ENCODE peak calls at places on chromosomes 2 and 18, in eight cellular contexts. One of them, this sample, is unnamed.

GRCh38 chr18:58287626-58288289 is 243.7 kb downstream of the NEDD4L start:
- DNase-seq in spleen: no peak
- DNase-seq in HCT116: no peak
- DNase-seq in transverse colon: peak
- DNase-seq in stomach: peak
- DNase-seq in K562: no peak
- DNase-seq in sigmoid colon: no peak
- DNase-seq in HepG2: peak
- DNase-seq in this sample: no peak

GRCh38 chr18:57585846-57586242 is 658 bp downstream of the FECH start:
- DNase-seq in K562: no peak
- DNase-seq in HCT116: no peak
- DNase-seq in sigmoid colon: no peak
- DNase-seq in stomach: no peak
- DNase-seq in transverse colon: no peak
- DNase-seq in spleen: no peak
- DNase-seq in HepG2: no peak
- DNase-seq in this sample: no peak

GRCh38 chr2:9966491-9967022 is 15.1 kb downstream of the GRHL1 start:
- DNase-seq in HepG2: no peak
- DNase-seq in K562: no peak
- DNase-seq in spleen: no peak
- DNase-seq in transverse colon: no peak
- DNase-seq in stomach: no peak
- DNase-seq in HCT116: no peak
- DNase-seq in sigmoid colon: no peak
- DNase-seq in this sample: no peak

GRCh38 chr18:13626544-13626908 is 99.8 kb downstream of the FAM210A start:
- DNase-seq in sigmoid colon: no peak
- DNase-seq in stomach: no peak
- DNase-seq in spleen: no peak
- DNase-seq in HepG2: no peak
- DNase-seq in HCT116: no peak
- DNase-seq in transverse colon: no peak
- DNase-seq in K562: no peak
- DNase-seq in this sample: no peak

GRCh38 chr18:8238507-8238906 is 370.7 kb upstream of the RAB12 start:
- DNase-seq in HepG2: peak
- DNase-seq in spleen: no peak
- DNase-seq in stomach: no peak
- DNase-seq in K562: no peak
- DNase-seq in sigmoid colon: no peak
- DNase-seq in transverse colon: no peak
- DNase-seq in HCT116: no peak
- DNase-seq in this sample: no peak

GRCh38 chr2:172613035-172613434 is 57.1 kb downstream of the PDK1 start:
- DNase-seq in transverse colon: no peak
- DNase-seq in sigmoid colon: no peak
- DNase-seq in spleen: no peak
- DNase-seq in K562: peak
- DNase-seq in stomach: no peak
- DNase-seq in HCT116: no peak
- DNase-seq in HepG2: no peak
- DNase-seq in this sample: no peak

GRCh38 chr2:42100696-42101585 is 53.1 kb downstream of the PKDCC start:
- DNase-seq in HCT116: no peak
- DNase-seq in K562: no peak
- DNase-seq in sigmoid colon: peak
- DNase-seq in stomach: peak
- DNase-seq in HepG2: no peak
- DNase-seq in spleen: peak
- DNase-seq in transverse colon: peak
- DNase-seq in this sample: peak

GRCh38 chr2:156325671-156326385 is 6.7 kb downstream of the NR4A2 start:
- DNase-seq in spleen: no peak
- DNase-seq in HCT116: no peak
- DNase-seq in transverse colon: no peak
- DNase-seq in HepG2: no peak
- DNase-seq in K562: no peak
- DNase-seq in sigmoid colon: no peak
- DNase-seq in stomach: no peak
- DNase-seq in this sample: no peak

GRCh38 chr2:177242136-177242987 is 22.2 kb downstream of the NFE2L2 start:
- DNase-seq in HCT116: peak
- DNase-seq in spleen: no peak
- DNase-seq in stomach: no peak
- DNase-seq in sigmoid colon: peak
- DNase-seq in K562: peak
- DNase-seq in transverse colon: no peak
- DNase-seq in HepG2: peak
- DNase-seq in this sample: no peak

GRCh38 chr2:109736177-109736827 is 57.8 kb upstream of the RGPD5 start:
- DNase-seq in spleen: peak
- DNase-seq in K562: peak
- DNase-seq in sigmoid colon: peak
- DNase-seq in transverse colon: peak
- DNase-seq in HepG2: peak
- DNase-seq in stomach: peak
- DNase-seq in HCT116: peak
- DNase-seq in this sample: peak

GRCh38 chr2:71505086-71505769 is 51.9 kb downstream of the DYSF start:
- DNase-seq in transverse colon: no peak
- DNase-seq in spleen: peak
- DNase-seq in K562: peak
- DNase-seq in HCT116: no peak
- DNase-seq in stomach: no peak
- DNase-seq in sigmoid colon: peak
- DNase-seq in HepG2: no peak
- DNase-seq in this sample: no peak

GRCh38 chr2:184611221-184612085 is 13.1 kb downstream of the ZNF804A start:
- DNase-seq in sigmoid colon: no peak
- DNase-seq in K562: no peak
- DNase-seq in spleen: no peak
- DNase-seq in transverse colon: no peak
- DNase-seq in HepG2: no peak
- DNase-seq in stomach: no peak
- DNase-seq in HCT116: peak
- DNase-seq in this sample: no peak

GRCh38 chr2:46073540-46074018 is 223.6 kb upstream of the EPAS1 start:
- DNase-seq in HCT116: peak
- DNase-seq in spleen: no peak
- DNase-seq in sigmoid colon: peak
- DNase-seq in stomach: no peak
- DNase-seq in HepG2: peak
- DNase-seq in transverse colon: no peak
- DNase-seq in K562: no peak
- DNase-seq in this sample: no peak

DNA sequence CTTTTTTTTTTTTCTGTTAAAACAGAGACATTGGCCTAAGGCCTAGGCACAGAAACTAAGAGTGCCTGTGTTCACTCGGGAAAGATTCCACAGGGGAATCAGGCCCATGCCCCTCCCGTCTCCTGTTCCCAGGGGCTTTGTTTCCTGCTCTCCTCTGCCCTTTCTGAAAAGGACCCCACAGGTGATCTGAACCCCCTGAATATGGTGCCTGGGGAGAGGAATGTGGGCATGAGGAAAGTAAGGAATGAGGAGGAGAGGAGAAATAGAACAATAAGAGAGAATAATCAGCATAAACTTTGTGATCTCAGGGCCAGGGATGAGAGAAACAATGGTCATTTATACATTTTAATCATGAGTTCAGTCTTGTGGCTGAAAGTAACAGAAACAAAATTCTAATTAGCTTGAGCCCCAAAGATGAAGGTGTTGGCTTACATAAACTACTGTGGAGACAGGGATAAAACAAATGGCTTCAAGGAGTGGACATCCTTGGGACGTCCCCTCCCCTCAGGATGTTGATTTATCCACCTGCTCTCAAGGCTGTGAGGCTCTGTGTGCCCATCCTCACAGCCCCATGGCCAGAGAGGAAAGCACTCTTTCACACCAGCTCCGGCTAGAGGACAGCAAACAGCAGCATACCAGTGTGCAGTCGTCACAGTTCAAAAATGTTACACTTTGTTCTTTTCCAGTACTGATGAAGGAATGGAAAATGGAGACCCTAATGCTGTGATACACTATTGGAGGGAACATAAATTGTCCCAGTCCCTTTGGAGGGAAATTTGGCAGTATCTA is 46.4 kb upstream of the MRPL33 start:
- DNase-seq in K562: no peak
- DNase-seq in transverse colon: no peak
- DNase-seq in sigmoid colon: no peak
- DNase-seq in stomach: no peak
- DNase-seq in HepG2: peak
- DNase-seq in spleen: no peak
- DNase-seq in HCT116: no peak
- DNase-seq in this sample: no peak
- TF ChIP-seq POLR2A in K562: no peak
- TF ChIP-seq POLR2A in transverse colon: no peak
- TF ChIP-seq POLR2A in sigmoid colon: no peak
- TF ChIP-seq POLR2A in stomach: no peak
- TF ChIP-seq POLR2A in HepG2: peak
- TF ChIP-seq POLR2A in spleen: no peak
- TF ChIP-seq POLR2A in HCT116: no peak
- TF ChIP-seq POLR2A in this sample: no peak

GRCh38 chr18:61820842-61821241 is 72.0 kb downstream of the RNF152 start:
- DNase-seq in spleen: no peak
- DNase-seq in sigmoid colon: no peak
- DNase-seq in HepG2: no peak
- DNase-seq in stomach: no peak
- DNase-seq in K562: no peak
- DNase-seq in HCT116: no peak
- DNase-seq in transverse colon: no peak
- DNase-seq in this sample: no peak

GRCh38 chr18:61821748-61822147 is 71.1 kb downstream of the RNF152 start:
- DNase-seq in K562: no peak
- DNase-seq in spleen: no peak
- DNase-seq in stomach: no peak
- DNase-seq in HepG2: no peak
- DNase-seq in HCT116: no peak
- DNase-seq in sigmoid colon: no peak
- DNase-seq in transverse colon: no peak
- DNase-seq in this sample: no peak

GRCh38 chr18:61817086-61817485 is 75.7 kb downstream of the RNF152 start:
- DNase-seq in transverse colon: no peak
- DNase-seq in sigmoid colon: no peak
- DNase-seq in K562: no peak
- DNase-seq in HepG2: no peak
- DNase-seq in stomach: no peak
- DNase-seq in spleen: no peak
- DNase-seq in HCT116: no peak
- DNase-seq in this sample: no peak

GRCh38 chr18:61816071-61816470 is 76.7 kb downstream of the RNF152 start:
- DNase-seq in HCT116: no peak
- DNase-seq in spleen: no peak
- DNase-seq in K562: no peak
- DNase-seq in stomach: no peak
- DNase-seq in sigmoid colon: no peak
- DNase-seq in HepG2: no peak
- DNase-seq in transverse colon: no peak
- DNase-seq in this sample: no peak
- TF ChIP-seq POLR2AphosphoS5 in HCT116: no peak
- TF ChIP-seq POLR2AphosphoS5 in spleen: no peak
- TF ChIP-seq POLR2AphosphoS5 in K562: no peak
- TF ChIP-seq POLR2AphosphoS5 in stomach: no peak
- TF ChIP-seq POLR2AphosphoS5 in sigmoid colon: no peak
- TF ChIP-seq POLR2AphosphoS5 in HepG2: no peak
- TF ChIP-seq POLR2AphosphoS5 in transverse colon: no peak
- TF ChIP-seq POLR2AphosphoS5 in this sample: no peak

GRCh38 chr2:207787800-207788199 is 18.1 kb upstream of the FZD5 start:
- DNase-seq in spleen: no peak
- DNase-seq in transverse colon: no peak
- DNase-seq in HepG2: no peak
- DNase-seq in stomach: no peak
- DNase-seq in K562: no peak
- DNase-seq in HCT116: no peak
- DNase-seq in sigmoid colon: no peak
- DNase-seq in this sample: no peak

GRCh38 chr2:207791579-207792243 is 22.0 kb upstream of the FZD5 start:
- DNase-seq in HCT116: no peak
- DNase-seq in stomach: no peak
- DNase-seq in K562: no peak
- DNase-seq in transverse colon: no peak
- DNase-seq in HepG2: peak
- DNase-seq in sigmoid colon: no peak
- DNase-seq in spleen: no peak
- DNase-seq in this sample: no peak

GRCh38 chr2:207792244-207792785 is 22.6 kb upstream of the FZD5 start:
- DNase-seq in HCT116: peak
- DNase-seq in spleen: no peak
- DNase-seq in HepG2: peak
- DNase-seq in sigmoid colon: no peak
- DNase-seq in stomach: no peak
- DNase-seq in transverse colon: no peak
- DNase-seq in K562: peak
- DNase-seq in this sample: no peak

GRCh38 chr2:207786956-207787516 is 17.3 kb upstream of the FZD5 start:
- DNase-seq in transverse colon: no peak
- DNase-seq in spleen: no peak
- DNase-seq in K562: no peak
- DNase-seq in stomach: no peak
- DNase-seq in sigmoid colon: no peak
- DNase-seq in HCT116: no peak
- DNase-seq in HepG2: no peak
- DNase-seq in this sample: no peak

DNA sequence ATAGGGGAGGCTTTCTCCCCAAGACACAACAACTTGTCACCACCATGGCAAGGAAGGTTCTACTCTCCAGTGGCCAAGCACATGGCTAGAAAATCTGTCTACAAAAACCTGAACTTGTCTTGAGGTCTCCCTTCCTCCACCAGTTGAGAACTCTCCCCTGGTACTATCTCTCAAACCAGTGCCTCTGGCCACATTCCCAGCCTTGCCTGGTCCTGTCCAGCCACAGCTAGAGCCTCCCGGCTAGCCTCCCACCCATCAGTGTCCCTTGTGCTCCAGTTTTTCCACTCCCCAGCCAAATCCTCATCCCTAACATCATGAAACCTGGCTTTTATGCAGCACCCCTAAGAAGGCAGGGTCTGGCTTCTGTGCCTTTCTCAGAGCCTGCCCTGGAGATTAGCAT is 21.2 kb upstream of the FZD5 start:
- DNase-seq in K562: no peak
- DNase-seq in sigmoid colon: no peak
- DNase-seq in spleen: no peak
- DNase-seq in HepG2: no peak
- DNase-seq in HCT116: no peak
- DNase-seq in stomach: no peak
- DNase-seq in transverse colon: no peak
- DNase-seq in this sample: no peak
- TF ChIP-seq CTCF in K562: no peak
- TF ChIP-seq CTCF in sigmoid colon: no peak
- TF ChIP-seq CTCF in spleen: no peak
- TF ChIP-seq CTCF in HepG2: no peak
- TF ChIP-seq CTCF in HCT116: no peak
- TF ChIP-seq CTCF in stomach: no peak
- TF ChIP-seq CTCF in transverse colon: no peak
- TF ChIP-seq CTCF in this sample: no peak

GRCh38 chr2:25215948-25216679 is 47.7 kb upstream of the POMC start:
- DNase-seq in K562: no peak
- DNase-seq in spleen: peak
- DNase-seq in sigmoid colon: peak
- DNase-seq in transverse colon: peak
- DNase-seq in stomach: peak
- DNase-seq in HCT116: no peak
- DNase-seq in HepG2: no peak
- DNase-seq in this sample: no peak
- TF ChIP-seq POLR2A in K562: no peak
- TF ChIP-seq POLR2A in spleen: peak
- TF ChIP-seq POLR2A in sigmoid colon: no peak
- TF ChIP-seq POLR2A in transverse colon: no peak
- TF ChIP-seq POLR2A in stomach: no peak
- TF ChIP-seq POLR2A in HCT116: no peak
- TF ChIP-seq POLR2A in HepG2: no peak
- TF ChIP-seq POLR2A in this sample: no peak

GRCh38 chr2:187553908-187554703 is at the start of gene TFPI:
- DNase-seq in sigmoid colon: no peak
- DNase-seq in stomach: no peak
- DNase-seq in spleen: no peak
- DNase-seq in K562: peak
- DNase-seq in HCT116: no peak
- DNase-seq in transverse colon: no peak
- DNase-seq in HepG2: peak
- DNase-seq in this sample: no peak
- TF ChIP-seq POLR2AphosphoS5 in sigmoid colon: no peak
- TF ChIP-seq POLR2AphosphoS5 in stomach: no peak
- TF ChIP-seq POLR2AphosphoS5 in spleen: no peak
- TF ChIP-seq POLR2AphosphoS5 in K562: peak
- TF ChIP-seq POLR2AphosphoS5 in HCT116: peak
- TF ChIP-seq POLR2AphosphoS5 in transverse colon: peak
- TF ChIP-seq POLR2AphosphoS5 in HepG2: peak
- TF ChIP-seq POLR2AphosphoS5 in this sample: peak